ENCODE peak calls at places on chromosome 11, in ten cellular contexts. One of them, this sample, is unnamed.

GRCh38 chr11:118996926-118997626 is 862 bp upstream of the CENATAC start:
- DNase-seq in A549: peak; percentile 65
- DNase-seq in CD8-positive, alpha-beta T cell: peak; percentile 21
- DNase-seq in stomach: no peak
- DNase-seq in lower lobe of right lung: no peak
- DNase-seq in Peyer's patch: no peak
- DNase-seq in adrenal gland: no peak
- DNase-seq in fibroblast of villous mesenchyme: no peak
- DNase-seq in Jurkat, Clone E6-1: peak; percentile 67
- DNase-seq in CD4-positive, alpha-beta memory T cell: peak; percentile 46
- DNase-seq in this sample: no peak

GRCh38 chr11:118380571-118380970 is 20.8 kb upstream of the ATP5MG start:
- DNase-seq in Jurkat, Clone E6-1: no peak
- DNase-seq in adrenal gland: no peak
- DNase-seq in Peyer's patch: no peak
- DNase-seq in stomach: no peak
- DNase-seq in CD8-positive, alpha-beta T cell: no peak
- DNase-seq in A549: no peak
- DNase-seq in lower lobe of right lung: no peak
- DNase-seq in fibroblast of villous mesenchyme: no peak
- DNase-seq in CD4-positive, alpha-beta memory T cell: no peak
- DNase-seq in this sample: no peak

GRCh38 chr11:11078344-11078743 is 220.5 kb upstream of the ZBED5 start:
- DNase-seq in Jurkat, Clone E6-1: no peak
- DNase-seq in CD8-positive, alpha-beta T cell: no peak
- DNase-seq in fibroblast of villous mesenchyme: peak; percentile 51
- DNase-seq in lower lobe of right lung: no peak
- DNase-seq in Peyer's patch: no peak
- DNase-seq in stomach: no peak
- DNase-seq in A549: no peak
- DNase-seq in adrenal gland: no peak
- DNase-seq in CD4-positive, alpha-beta memory T cell: no peak
- DNase-seq in this sample: no peak

GRCh38 chr11:46916669-46917108 is 1.7 kb downstream of the LRP4 start:
- DNase-seq in Peyer's patch: peak; percentile 59
- DNase-seq in A549: peak; percentile 94
- DNase-seq in stomach: peak; percentile 51
- DNase-seq in CD4-positive, alpha-beta memory T cell: no peak
- DNase-seq in CD8-positive, alpha-beta T cell: peak; percentile 17
- DNase-seq in adrenal gland: peak; percentile 58
- DNase-seq in Jurkat, Clone E6-1: no peak
- DNase-seq in lower lobe of right lung: no peak
- DNase-seq in fibroblast of villous mesenchyme: peak; percentile 74
- DNase-seq in this sample: peak; percentile 70

GRCh38 chr11:61787928-61788491 is 4.4 kb downstream of the TMEM258 start:
- DNase-seq in fibroblast of villous mesenchyme: peak; percentile 74
- DNase-seq in adrenal gland: no peak
- DNase-seq in lower lobe of right lung: no peak
- DNase-seq in Peyer's patch: no peak
- DNase-seq in stomach: peak; percentile 72
- DNase-seq in CD8-positive, alpha-beta T cell: no peak
- DNase-seq in A549: peak; percentile 85
- DNase-seq in CD4-positive, alpha-beta memory T cell: no peak
- DNase-seq in Jurkat, Clone E6-1: peak; percentile 27
- DNase-seq in this sample: no peak

GRCh38 chr11:5042091-5042490 is 4.2 kb upstream of the OR52J3 start:
- DNase-seq in stomach: no peak
- DNase-seq in lower lobe of right lung: no peak
- DNase-seq in CD4-positive, alpha-beta memory T cell: no peak
- DNase-seq in CD8-positive, alpha-beta T cell: no peak
- DNase-seq in Jurkat, Clone E6-1: no peak
- DNase-seq in Peyer's patch: no peak
- DNase-seq in A549: no peak
- DNase-seq in fibroblast of villous mesenchyme: no peak
- DNase-seq in adrenal gland: no peak
- DNase-seq in this sample: no peak

GRCh38 chr11:48162197-48162886 is 54.3 kb upstream of the OR4B1 start:
- DNase-seq in adrenal gland: no peak
- DNase-seq in Jurkat, Clone E6-1: no peak
- DNase-seq in A549: no peak
- DNase-seq in Peyer's patch: no peak
- DNase-seq in lower lobe of right lung: no peak
- DNase-seq in CD4-positive, alpha-beta memory T cell: no peak
- DNase-seq in fibroblast of villous mesenchyme: no peak
- DNase-seq in stomach: no peak
- DNase-seq in CD8-positive, alpha-beta T cell: no peak
- DNase-seq in this sample: no peak

GRCh38 chr11:33692013-33692504 is 8.6 kb downstream of the C11orf91 start:
- DNase-seq in adrenal gland: no peak
- DNase-seq in CD4-positive, alpha-beta memory T cell: no peak
- DNase-seq in A549: peak; percentile 69
- DNase-seq in Peyer's patch: no peak
- DNase-seq in fibroblast of villous mesenchyme: peak; percentile 97
- DNase-seq in lower lobe of right lung: no peak
- DNase-seq in Jurkat, Clone E6-1: no peak
- DNase-seq in stomach: peak; percentile 71
- DNase-seq in CD8-positive, alpha-beta T cell: no peak
- DNase-seq in this sample: peak; percentile 47

GRCh38 chr11:123362941-123363340 is 67.1 kb upstream of the GRAMD1B start:
- DNase-seq in adrenal gland: no peak
- DNase-seq in fibroblast of villous mesenchyme: no peak
- DNase-seq in CD8-positive, alpha-beta T cell: no peak
- DNase-seq in A549: no peak
- DNase-seq in Jurkat, Clone E6-1: no peak
- DNase-seq in lower lobe of right lung: no peak
- DNase-seq in Peyer's patch: no peak
- DNase-seq in CD4-positive, alpha-beta memory T cell: no peak
- DNase-seq in stomach: no peak
- DNase-seq in this sample: no peak

GRCh38 chr11:70111269-70112016 is 33.3 kb downstream of the ANO1 start:
- DNase-seq in adrenal gland: no peak
- DNase-seq in stomach: peak; percentile 39
- DNase-seq in A549: no peak
- DNase-seq in Jurkat, Clone E6-1: peak; percentile 1
- DNase-seq in CD4-positive, alpha-beta memory T cell: no peak
- DNase-seq in lower lobe of right lung: no peak
- DNase-seq in Peyer's patch: peak; percentile 75
- DNase-seq in fibroblast of villous mesenchyme: peak; percentile 59
- DNase-seq in CD8-positive, alpha-beta T cell: no peak
- DNase-seq in this sample: peak; percentile 69

GRCh38 chr11:46281374-46281831 is 3.9 kb downstream of the CREB3L1 start:
- DNase-seq in CD8-positive, alpha-beta T cell: no peak
- DNase-seq in CD4-positive, alpha-beta memory T cell: no peak
- DNase-seq in lower lobe of right lung: no peak
- DNase-seq in adrenal gland: no peak
- DNase-seq in Jurkat, Clone E6-1: no peak
- DNase-seq in fibroblast of villous mesenchyme: peak; percentile 95
- DNase-seq in Peyer's patch: peak; percentile 77
- DNase-seq in stomach: peak; percentile 63
- DNase-seq in A549: no peak
- DNase-seq in this sample: no peak

GRCh38 chr11:17574799-17575144 is 27.7 kb downstream of the OTOG start:
- DNase-seq in Jurkat, Clone E6-1: no peak
- DNase-seq in stomach: no peak
- DNase-seq in CD8-positive, alpha-beta T cell: no peak
- DNase-seq in lower lobe of right lung: no peak
- DNase-seq in CD4-positive, alpha-beta memory T cell: no peak
- DNase-seq in adrenal gland: no peak
- DNase-seq in fibroblast of villous mesenchyme: no peak
- DNase-seq in A549: no peak
- DNase-seq in Peyer's patch: no peak
- DNase-seq in this sample: no peak

GRCh38 chr11:103714246-103714645 is 322.2 kb upstream of the DDI1 start:
- DNase-seq in CD8-positive, alpha-beta T cell: no peak
- DNase-seq in Peyer's patch: no peak
- DNase-seq in Jurkat, Clone E6-1: no peak
- DNase-seq in lower lobe of right lung: no peak
- DNase-seq in adrenal gland: no peak
- DNase-seq in A549: no peak
- DNase-seq in fibroblast of villous mesenchyme: no peak
- DNase-seq in CD4-positive, alpha-beta memory T cell: no peak
- DNase-seq in stomach: no peak
- DNase-seq in this sample: no peak

GRCh38 chr11:78037056-78037455 is 14.0 kb upstream of the KCTD14 start:
- DNase-seq in fibroblast of villous mesenchyme: no peak
- DNase-seq in lower lobe of right lung: peak; percentile 76
- DNase-seq in Jurkat, Clone E6-1: no peak
- DNase-seq in CD8-positive, alpha-beta T cell: no peak
- DNase-seq in stomach: peak; percentile 89
- DNase-seq in CD4-positive, alpha-beta memory T cell: no peak
- DNase-seq in adrenal gland: no peak
- DNase-seq in A549: no peak
- DNase-seq in Peyer's patch: peak; percentile 76
- DNase-seq in this sample: no peak

GRCh38 chr11:1574256-1575242 is 2.5 kb upstream of the DUSP8 start:
- DNase-seq in A549: peak; percentile 68
- DNase-seq in lower lobe of right lung: no peak
- DNase-seq in fibroblast of villous mesenchyme: peak; percentile 39
- DNase-seq in Peyer's patch: peak; percentile 89
- DNase-seq in Jurkat, Clone E6-1: no peak
- DNase-seq in CD4-positive, alpha-beta memory T cell: peak; percentile 73
- DNase-seq in CD8-positive, alpha-beta T cell: peak; percentile 58
- DNase-seq in adrenal gland: peak; percentile 63
- DNase-seq in stomach: peak; percentile 69
- DNase-seq in this sample: peak; percentile 58

GRCh38 chr11:121318848-121319834 is 26.6 kb downstream of the SC5D start:
- DNase-seq in Peyer's patch: no peak
- DNase-seq in lower lobe of right lung: no peak
- DNase-seq in CD8-positive, alpha-beta T cell: no peak
- DNase-seq in stomach: no peak
- DNase-seq in adrenal gland: no peak
- DNase-seq in CD4-positive, alpha-beta memory T cell: peak; percentile 55
- DNase-seq in A549: no peak
- DNase-seq in Jurkat, Clone E6-1: peak; percentile 34
- DNase-seq in fibroblast of villous mesenchyme: peak; percentile 66
- DNase-seq in this sample: no peak

GRCh38 chr11:45607995-45608394 is 57.4 kb downstream of the CHST1 start:
- DNase-seq in Jurkat, Clone E6-1: no peak
- DNase-seq in Peyer's patch: no peak
- DNase-seq in CD4-positive, alpha-beta memory T cell: no peak
- DNase-seq in fibroblast of villous mesenchyme: peak; percentile 8
- DNase-seq in adrenal gland: no peak
- DNase-seq in A549: no peak
- DNase-seq in CD8-positive, alpha-beta T cell: no peak
- DNase-seq in lower lobe of right lung: no peak
- DNase-seq in stomach: no peak
- DNase-seq in this sample: peak; percentile 50

GRCh38 chr11:60084866-60085265 is 3.6 kb upstream of the MS4A2 start:
- DNase-seq in adrenal gland: no peak
- DNase-seq in CD8-positive, alpha-beta T cell: no peak
- DNase-seq in fibroblast of villous mesenchyme: no peak
- DNase-seq in lower lobe of right lung: no peak
- DNase-seq in CD4-positive, alpha-beta memory T cell: no peak
- DNase-seq in stomach: no peak
- DNase-seq in Jurkat, Clone E6-1: no peak
- DNase-seq in Peyer's patch: no peak
- DNase-seq in A549: no peak
- DNase-seq in this sample: no peak

GRCh38 chr11:42657169-42657568 is 654.6 kb upstream of the API5 start:
- DNase-seq in lower lobe of right lung: no peak
- DNase-seq in A549: no peak
- DNase-seq in CD8-positive, alpha-beta T cell: no peak
- DNase-seq in Jurkat, Clone E6-1: no peak
- DNase-seq in CD4-positive, alpha-beta memory T cell: no peak
- DNase-seq in Peyer's patch: no peak
- DNase-seq in adrenal gland: no peak
- DNase-seq in stomach: no peak
- DNase-seq in fibroblast of villous mesenchyme: no peak
- DNase-seq in this sample: no peak

GRCh38 chr11:65314501-65315203 is at the start of gene CDC42EP2:
- DNase-seq in CD8-positive, alpha-beta T cell: peak; percentile 71
- DNase-seq in adrenal gland: peak; percentile 91
- DNase-seq in fibroblast of villous mesenchyme: peak; percentile 88
- DNase-seq in lower lobe of right lung: peak; percentile 92
- DNase-seq in A549: peak; percentile 77
- DNase-seq in CD4-positive, alpha-beta memory T cell: peak; percentile 51
- DNase-seq in Peyer's patch: peak; percentile 96
- DNase-seq in Jurkat, Clone E6-1: no peak
- DNase-seq in stomach: peak; percentile 91
- DNase-seq in this sample: peak; percentile 91

GRCh38 chr11:108472681-108473080 is 5.4 kb upstream of the C11orf65 start:
- DNase-seq in CD8-positive, alpha-beta T cell: no peak
- DNase-seq in fibroblast of villous mesenchyme: no peak
- DNase-seq in adrenal gland: no peak
- DNase-seq in CD4-positive, alpha-beta memory T cell: no peak
- DNase-seq in lower lobe of right lung: no peak
- DNase-seq in A549: no peak
- DNase-seq in Jurkat, Clone E6-1: no peak
- DNase-seq in stomach: no peak
- DNase-seq in Peyer's patch: no peak
- DNase-seq in this sample: no peak
- H3K4me3 ChIP-seq in CD8-positive, alpha-beta T cell: no peak overlapping the region
- H3K4me3 ChIP-seq in fibroblast of villous mesenchyme: no peak overlapping the region
- H3K4me3 ChIP-seq in adrenal gland: no peak overlapping the region
- H3K4me3 ChIP-seq in CD4-positive, alpha-beta memory T cell: no peak overlapping the region
- H3K4me3 ChIP-seq in lower lobe of right lung: no peak overlapping the region
- H3K4me3 ChIP-seq in A549: no peak overlapping the region
- H3K4me3 ChIP-seq in Jurkat, Clone E6-1: no peak overlapping the region
- H3K4me3 ChIP-seq in stomach: no peak overlapping the region
- H3K4me3 ChIP-seq in Peyer's patch: no peak overlapping the region
- H3K4me3 ChIP-seq in this sample: no peak overlapping the region

GRCh38 chr11:21768388-21768787 is 424.5 kb upstream of the ANO5 start:
- DNase-seq in CD4-positive, alpha-beta memory T cell: no peak
- DNase-seq in A549: no peak
- DNase-seq in stomach: no peak
- DNase-seq in Peyer's patch: no peak
- DNase-seq in fibroblast of villous mesenchyme: no peak
- DNase-seq in adrenal gland: no peak
- DNase-seq in lower lobe of right lung: no peak
- DNase-seq in CD8-positive, alpha-beta T cell: no peak
- DNase-seq in Jurkat, Clone E6-1: no peak
- DNase-seq in this sample: no peak
- H3K4me3 ChIP-seq in CD4-positive, alpha-beta memory T cell: no peak overlapping the region
- H3K4me3 ChIP-seq in A549: no peak overlapping the region
- H3K4me3 ChIP-seq in stomach: no peak overlapping the region
- H3K4me3 ChIP-seq in Peyer's patch: no peak overlapping the region
- H3K4me3 ChIP-seq in fibroblast of villous mesenchyme: no peak overlapping the region
- H3K4me3 ChIP-seq in adrenal gland: no peak overlapping the region
- H3K4me3 ChIP-seq in lower lobe of right lung: no peak overlapping the region
- H3K4me3 ChIP-seq in CD8-positive, alpha-beta T cell: no peak overlapping the region
- H3K4me3 ChIP-seq in Jurkat, Clone E6-1: no peak overlapping the region
- H3K4me3 ChIP-seq in this sample: no peak overlapping the region

GRCh38 chr11:111344032-111344431 is 35.0 kb downstream of the POU2AF1 start:
- DNase-seq in CD4-positive, alpha-beta memory T cell: no peak
- DNase-seq in Jurkat, Clone E6-1: no peak
- DNase-seq in lower lobe of right lung: peak; percentile 56
- DNase-seq in A549: no peak
- DNase-seq in fibroblast of villous mesenchyme: peak; percentile 85
- DNase-seq in CD8-positive, alpha-beta T cell: no peak
- DNase-seq in stomach: no peak
- DNase-seq in Peyer's patch: no peak
- DNase-seq in adrenal gland: no peak
- DNase-seq in this sample: peak; percentile 56
- H3K4me3 ChIP-seq in CD4-positive, alpha-beta memory T cell: no peak overlapping the region
- H3K4me3 ChIP-seq in Jurkat, Clone E6-1: no peak overlapping the region
- H3K4me3 ChIP-seq in lower lobe of right lung: no peak overlapping the region
- H3K4me3 ChIP-seq in A549: no peak overlapping the region
- H3K4me3 ChIP-seq in fibroblast of villous mesenchyme: no peak overlapping the region
- H3K4me3 ChIP-seq in CD8-positive, alpha-beta T cell: no peak overlapping the region
- H3K4me3 ChIP-seq in stomach: no peak overlapping the region
- H3K4me3 ChIP-seq in Peyer's patch: no peak overlapping the region
- H3K4me3 ChIP-seq in adrenal gland: no peak overlapping the region
- H3K4me3 ChIP-seq in this sample: no peak overlapping the region

DNA sequence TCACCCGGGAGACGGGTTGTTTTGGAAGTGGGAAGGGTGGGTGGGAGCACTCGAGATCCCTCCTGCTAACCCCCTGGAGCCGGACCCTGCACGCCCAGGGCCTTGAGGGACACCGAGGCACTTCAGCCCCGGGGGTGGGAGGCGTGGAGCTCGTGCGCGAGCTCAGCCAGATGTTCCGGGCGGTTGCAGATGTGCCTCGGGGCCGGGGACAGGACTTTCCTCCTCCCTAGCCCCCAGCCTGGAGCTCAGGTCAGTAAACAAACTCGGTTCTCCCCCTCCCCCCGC is 3.3 kb upstream of the WNT11 start:
- DNase-seq in Jurkat, Clone E6-1: no peak
- DNase-seq in CD4-positive, alpha-beta memory T cell: peak; percentile 10
- DNase-seq in adrenal gland: no peak
- DNase-seq in stomach: no peak
- DNase-seq in A549: no peak
- DNase-seq in lower lobe of right lung: no peak
- DNase-seq in CD8-positive, alpha-beta T cell: no peak
- DNase-seq in fibroblast of villous mesenchyme: no peak
- DNase-seq in Peyer's patch: no peak
- DNase-seq in this sample: no peak
- H3K4me3 ChIP-seq in Jurkat, Clone E6-1: no peak overlapping the region
- H3K4me3 ChIP-seq in CD4-positive, alpha-beta memory T cell: no peak overlapping the region
- H3K4me3 ChIP-seq in adrenal gland: no peak overlapping the region
- H3K4me3 ChIP-seq in stomach: peak overlapping the region; percentile 53
- H3K4me3 ChIP-seq in A549: peak overlapping the region; percentile 60
- H3K4me3 ChIP-seq in lower lobe of right lung: peak overlapping the region; percentile 72
- H3K4me3 ChIP-seq in CD8-positive, alpha-beta T cell: peak overlapping the region; percentile 66
- H3K4me3 ChIP-seq in fibroblast of villous mesenchyme: peak overlapping the region; percentile 55
- H3K4me3 ChIP-seq in Peyer's patch: peak overlapping the region; percentile 47
- H3K4me3 ChIP-seq in this sample: peak overlapping the region; percentile 70